ENCODE peak calls at places on chromosome 5, in six cellular contexts. P is AG04450, B is activated B cell treated with CpG ODN at 0.5 μM for 24 hours, N is bronchial epithelial cell, A is upper lobe of right lung, I is left lung. M is an unnamed sample.

GRCh38 chr5:23223846-23224245 is 283.6 kb upstream of the PRDM9 start:
- DNase-seq in P (no peak), B (no peak), N (peak; percentile 41), A (no peak), I (no peak), M (no peak)

GRCh38 chr5:142800776-142801494 is 30.8 kb downstream of the ARHGAP26 start:
- DNase-seq in P (no peak), B (no peak), N (no peak), A (no peak), I (no peak), M (peak; percentile 29)

GRCh38 chr5:76406567-76407155 is 3.6 kb downstream of the IQGAP2 start:
- DNase-seq in P (no peak), B (no peak), N (no peak), A (no peak), I (no peak), M (no peak)

GRCh38 chr5:143362828-143363227 is 40.7 kb downstream of the NR3C1 start:
- DNase-seq in P (no peak), B (no peak), N (no peak), A (no peak), I (no peak), M (no peak)

GRCh38 chr5:57452885-57453284 is 29.7 kb downstream of the ACTBL2 start:
- DNase-seq in P (no peak), B (no peak), N (no peak), A (no peak), I (no peak), M (no peak)

GRCh38 chr5:169384661-169385060 is 83.7 kb upstream of the SLIT3 start:
- DNase-seq in P (no peak), B (no peak), N (no peak), A (no peak), I (no peak), M (no peak)

GRCh38 chr5:172414618-172415599 is 39.4 kb downstream of the SH3PXD2B start:
- DNase-seq in P (no peak), B (no peak), N (no peak), A (no peak), I (no peak), M (no peak)

GRCh38 chr5:175573493-175574269 is 84.2 kb upstream of the HRH2 start:
- DNase-seq in P (no peak), B (no peak), N (no peak), A (no peak), I (no peak), M (no peak)

GRCh38 chr5:25544652-25545249 is 900.0 kb upstream of the CDH10 start:
- DNase-seq in P (no peak), B (no peak), N (peak; percentile 38), A (no peak), I (no peak), M (no peak)

GRCh38 chr5:39177629-39177959 is 41.8 kb downstream of the FYB1 start:
- DNase-seq in P (no peak), B (no peak), N (no peak), A (no peak), I (no peak), M (no peak)

GRCh38 chr5:143977891-143978448 is 166.0 kb downstream of the HMHB1 start:
- DNase-seq in P (no peak), B (no peak), N (peak; percentile 97), A (no peak), I (no peak), M (no peak)

GRCh38 chr5:139767960-139768359 is 27.6 kb upstream of the PSD2 start:
- DNase-seq in P (no peak), B (no peak), N (no peak), A (no peak), I (no peak), M (no peak)

GRCh38 chr5:95924720-95925119 is 36.9 kb downstream of the ELL2 start:
- DNase-seq in P (no peak), B (no peak), N (peak; percentile 96), A (no peak), I (no peak), M (no peak)

GRCh38 chr5:98773214-98773463 is 324 bp upstream of the RGMB start:
- DNase-seq in P (no peak), B (no peak), N (no peak), A (no peak), I (no peak), M (no peak)

GRCh38 chr5:172690258-172691075 is 49.4 kb downstream of the NEURL1B start:
- DNase-seq in P (no peak), B (no peak), N (no peak), A (no peak), I (no peak), M (no peak)

GRCh38 chr5:14108170-14108996 is 34.8 kb upstream of the TRIO start:
- DNase-seq in P (peak; percentile 73), B (no peak), N (peak; percentile 73), A (no peak), I (no peak), M (peak; percentile 30)

GRCh38 chr5:115774684-115775083 is 41.8 kb downstream of the CDO1 start:
- DNase-seq in P (no peak), B (no peak), N (no peak), A (no peak), I (no peak), M (no peak)

GRCh38 chr5:54663876-54664275 is 146.3 kb downstream of the SNX18 start:
- DNase-seq in P (peak; percentile 55), B (no peak), N (peak; percentile 78), A (no peak), I (no peak), M (no peak)

GRCh38 chr5:45623855-45624254 is 72.3 kb downstream of the HCN1 start:
- DNase-seq in P (no peak), B (no peak), N (no peak), A (no peak), I (no peak), M (no peak)

GRCh38 chr5:143041972-143042770 is 272.0 kb downstream of the ARHGAP26 start:
- DNase-seq in P (no peak), B (no peak), N (peak; percentile 58), A (no peak), I (no peak), M (no peak)

GRCh38 chr5:1952456-1953099 is 69.9 kb upstream of the IRX4 start:
- DNase-seq in P (no peak), B (no peak), N (no peak), A (no peak), I (no peak), M (no peak)

GRCh38 chr5:42390115-42390514 is 33.1 kb upstream of the GHR start:
- DNase-seq in P (no peak), B (no peak), N (no peak), A (no peak), I (peak; percentile 12), M (no peak)

GRCh38 chr5:147520450-147520849 is 10.6 kb upstream of the DPYSL3 start:
- DNase-seq in P (no peak), B (no peak), N (no peak), A (no peak), I (no peak), M (no peak)

DNA sequence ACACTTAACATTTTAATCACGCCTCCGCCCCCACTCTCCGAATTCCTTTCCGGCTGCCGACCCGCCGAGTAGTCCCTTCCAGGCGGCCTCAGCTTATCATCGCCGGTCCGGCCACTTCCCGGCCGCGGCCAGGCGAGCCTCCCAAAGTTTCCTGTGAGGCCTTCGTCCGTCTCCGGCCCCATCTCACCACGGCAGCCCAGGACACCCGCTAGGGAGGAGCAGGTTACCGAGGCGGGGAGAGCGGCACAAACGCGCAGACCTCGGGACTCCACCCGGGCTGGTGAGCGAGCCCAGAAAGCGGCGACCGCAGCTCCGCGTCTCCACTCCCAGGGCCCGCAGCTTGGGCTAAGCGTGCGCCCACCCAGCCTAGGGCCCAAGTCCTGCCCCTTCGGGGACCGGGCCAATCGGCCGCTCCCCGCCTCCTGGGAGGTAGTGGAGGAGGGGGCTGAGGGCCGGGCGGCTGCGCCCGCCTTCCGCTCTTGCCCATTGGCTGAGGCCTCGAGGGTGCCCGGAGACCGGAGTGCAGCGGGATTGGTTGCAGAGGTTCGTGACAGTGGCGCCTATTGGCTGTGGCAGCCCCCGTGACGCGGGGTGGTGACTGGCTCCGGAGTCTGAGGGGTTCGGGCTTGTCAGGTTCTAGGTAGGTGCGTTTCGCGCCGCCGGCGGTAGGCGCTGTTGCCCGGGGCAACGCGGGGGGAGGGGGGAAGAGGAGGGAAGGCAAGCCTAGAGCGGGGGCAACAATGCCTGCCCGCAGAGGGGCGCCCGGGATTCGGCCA is 845 bp downstream of the FER start:
- DNase-seq in P (peak; percentile 98), B (peak; percentile 92), N (peak; percentile 97), A (peak; percentile 99), I (peak; percentile 99), M (peak; percentile 98)
- TF ChIP-seq CTCF in P (peak; percentile 11), B (no peak), N (no peak), A (peak; percentile 27), I (no peak), M (no peak)

GRCh38 chr5:112918136-112918535 is 3.9 kb downstream of the REEP5 start:
- DNase-seq in P (no peak), B (no peak), N (no peak), A (no peak), I (no peak), M (no peak)

GRCh38 chr5:112915831-112916230 is 6.2 kb downstream of the REEP5 start:
- DNase-seq in P (no peak), B (no peak), N (no peak), A (no peak), I (no peak), M (no peak)

GRCh38 chr5:112914584-112914983 is 7.4 kb downstream of the REEP5 start:
- DNase-seq in P (no peak), B (no peak), N (peak; percentile 71), A (no peak), I (no peak), M (no peak)

GRCh38 chr5:112918679-112919078 is 3.3 kb downstream of the REEP5 start:
- DNase-seq in P (no peak), B (no peak), N (no peak), A (no peak), I (no peak), M (no peak)

GRCh38 chr5:112917453-112918005 is 4.5 kb downstream of the REEP5 start:
- DNase-seq in P (no peak), B (no peak), N (peak; percentile 8), A (no peak), I (no peak), M (no peak)
- TF ChIP-seq CTCF in P (peak; percentile 26), B (no peak), N (no peak), A (peak; percentile 15), I (no peak), M (no peak)

GRCh38 chr5:164326219-164326618 is 820.8 kb downstream of the MAT2B start:
- DNase-seq in P (no peak), B (no peak), N (no peak), A (no peak), I (no peak), M (no peak)
- TF ChIP-seq CTCF in P (peak; percentile 21), B (no peak), N (peak; percentile 18), A (no peak), I (no peak), M (no peak)

DNA sequence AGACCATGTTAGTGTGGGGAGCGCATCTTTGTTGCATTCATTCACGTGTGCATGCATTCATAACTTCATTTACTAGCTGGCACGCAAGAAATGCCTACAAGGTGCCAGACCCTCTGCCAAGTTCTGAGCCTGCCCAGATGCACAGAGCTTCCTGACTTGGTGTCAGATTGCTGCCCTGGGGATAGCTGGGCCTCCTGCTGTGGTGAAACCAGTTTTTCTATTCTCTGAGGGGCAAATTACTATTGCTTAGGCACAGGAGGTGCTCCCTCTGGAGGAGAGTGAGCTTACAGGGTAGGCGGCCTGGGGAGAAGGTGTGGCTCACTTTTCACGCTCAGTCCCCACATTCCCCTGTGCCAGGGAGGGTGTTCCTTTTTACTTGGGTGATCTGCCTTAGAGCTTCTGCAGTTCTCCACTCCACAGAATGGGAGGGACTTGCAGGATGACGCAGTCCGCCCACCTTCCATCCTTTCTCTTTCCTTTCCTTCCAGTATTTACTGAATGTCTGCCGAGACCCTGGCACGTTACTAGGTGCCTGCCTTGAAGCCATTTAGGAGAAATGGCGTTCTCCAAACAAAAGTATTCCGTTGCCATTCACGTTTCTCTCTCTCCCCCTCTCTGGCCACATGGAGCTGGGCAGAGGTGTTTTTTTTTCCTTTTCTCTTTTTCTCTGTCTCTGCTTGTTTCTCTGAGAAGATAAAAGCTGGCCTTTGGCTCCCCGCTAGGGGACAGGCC is 27.9 kb upstream of the CTNNA1 start:
- DNase-seq in P (peak; percentile 4), B (no peak), N (peak; percentile 97), A (no peak), I (no peak), M (no peak)
- TF ChIP-seq CTCF in P (peak; percentile 44), B (no peak), N (peak; percentile 83), A (peak; percentile 31), I (peak; percentile 11), M (no peak)

M was measured in natural killer cell.